ENCODE peak calls at places on chromosomes 12 and 14, in four cellular contexts. X, J, P and A are unnamed samples.

GRCh38 chr12:53476769-53477209 is 22.5 kb downstream of the MAP3K12 start:
- DNase-seq in X (no peak), J (no peak), P (no peak), A (no peak)

GRCh38 chr12:122097641-122098364 is 19.2 kb downstream of the MLXIP start:
- DNase-seq in X (peak), J (no peak), P (peak), A (no peak)

GRCh38 chr12:30047499-30048262 is 263.9 kb upstream of the TMTC1 start:
- DNase-seq in X (no peak), J (no peak), P (no peak), A (peak)

GRCh38 chr12:107134558-107134957 is 41.2 kb upstream of the CRY1 start:
- DNase-seq in X (no peak), J (no peak), P (peak), A (no peak)

GRCh38 chr14:24343795-24344660 is 4.2 kb upstream of the RIPK3 start:
- DNase-seq in X (no peak), J (no peak), P (no peak), A (no peak)

GRCh38 chr12:58812229-58812628 is 108.1 kb downstream of the LRIG3 start:
- DNase-seq in X (no peak), J (no peak), P (peak), A (no peak)

GRCh38 chr14:74988131-74988530 is 14.6 kb upstream of the EIF2B2 start:
- DNase-seq in X (no peak), J (no peak), P (no peak), A (peak)

GRCh38 chr14:68027276-68027675 is 207.7 kb downstream of the RAD51B start:
- DNase-seq in X (no peak), J (no peak), P (no peak), A (peak)

GRCh38 chr14:74975059-74975810 is 19.8 kb upstream of the PGF start:
- DNase-seq in X (peak), J (no peak), P (peak), A (no peak)

GRCh38 chr12:124734224-124734788 is 129.4 kb downstream of the SCARB1 start:
- DNase-seq in X (peak), J (no peak), P (peak), A (no peak)

GRCh38 chr14:35331605-35332516 is 39.7 kb downstream of the PSMA6 start:
- DNase-seq in X (no peak), J (no peak), P (peak), A (peak)

GRCh38 chr12:116701432-116701831 is 36.4 kb downstream of the SPRING1 start:
- DNase-seq in X (no peak), J (no peak), P (no peak), A (no peak)

GRCh38 chr12:128365831-128366231 is 98.9 kb downstream of the TMEM132C start:
- DNase-seq in X (no peak), J (peak), P (peak), A (no peak)

GRCh38 chr14:23148596-23149249 is 29.7 kb upstream of the CEBPE start:
- DNase-seq in X (no peak), J (no peak), P (no peak), A (no peak)

GRCh38 chr12:49212572-49212971 is 23.7 kb upstream of the TUBA1A start:
- DNase-seq in X (no peak), J (no peak), P (no peak), A (no peak)

GRCh38 chr12:92496790-92497189 is 206.0 kb upstream of the PLEKHG7 start:
- DNase-seq in X (no peak), J (no peak), P (no peak), A (no peak)

GRCh38 chr14:91292476-91292875 is 48.0 kb upstream of the GPR68 start:
- DNase-seq in X (no peak), J (no peak), P (no peak), A (no peak)

GRCh38 chr12:122721057-122721545 is 4.5 kb upstream of the HCAR3 start:
- DNase-seq in X (no peak), J (no peak), P (no peak), A (peak)

GRCh38 chr12:42144174-42144423 is 575 bp downstream of the GXYLT1 start:
- DNase-seq in X (no peak), J (peak), P (peak), A (no peak)

GRCh38 chr14:80955434-80955939 is at the start of gene TSHR:
- DNase-seq in X (no peak), J (no peak), P (no peak), A (no peak)

GRCh38 chr12:93434305-93434704 is 7.4 kb downstream of the UBE2N start:
- DNase-seq in X (no peak), J (no peak), P (no peak), A (no peak)

GRCh38 chr14:76975865-76976622 is 52.5 kb downstream of the IRF2BPL start:
- DNase-seq in X (no peak), J (no peak), P (no peak), A (no peak)

GRCh38 chr12:50104614-50105366 is 982 bp downstream of the GPD1 start:
- DNase-seq in X (peak), J (no peak), P (no peak), A (no peak)

GRCh38 chr12:104485651-104486341 is 29.0 kb downstream of the CHST11 start:
- DNase-seq in X (no peak), J (no peak), P (no peak), A (no peak)

GRCh38 chr12:6047249-6048227 is 76.9 kb downstream of the VWF start:
- DNase-seq in X (no peak), J (no peak), P (no peak), A (peak)

GRCh38 chr12:86914716-86915115 is 658.5 kb upstream of the MGAT4C start:
- DNase-seq in X (no peak), J (peak), P (no peak), A (peak)

GRCh38 chr14:102408729-102409128 is 46.0 kb downstream of the TECPR2 start:
- DNase-seq in X (peak), J (no peak), P (no peak), A (no peak)

GRCh38 chr14:79074501-79074900 is 904.3 kb downstream of the NRXN3 start:
- DNase-seq in X (no peak), J (no peak), P (no peak), A (no peak)

GRCh38 chr12:76781321-76781720 is 17.4 kb downstream of the ZDHHC17 start:
- DNase-seq in X (no peak), J (no peak), P (no peak), A (no peak)

GRCh38 chr14:102902523-102903247 is 19.8 kb upstream of the AMN start:
- DNase-seq in X (no peak), J (no peak), P (no peak), A (no peak)

GRCh38 chr14:75875958-75876357 is 105.8 kb downstream of the TGFB3 start:
- DNase-seq in X (no peak), J (no peak), P (no peak), A (no peak)

GRCh38 chr14:100824156-100824555 is 1.8 kb upstream of the MEG3 start:
- DNase-seq in X (peak), J (no peak), P (peak), A (peak)

GRCh38 chr14:69299286-69300035 is 39.5 kb downstream of the GALNT16 start:
- DNase-seq in X (no peak), J (no peak), P (no peak), A (no peak)
- TF ChIP-seq CTCF in X (no peak), J (no peak), P (no peak), A (peak)

DNA sequence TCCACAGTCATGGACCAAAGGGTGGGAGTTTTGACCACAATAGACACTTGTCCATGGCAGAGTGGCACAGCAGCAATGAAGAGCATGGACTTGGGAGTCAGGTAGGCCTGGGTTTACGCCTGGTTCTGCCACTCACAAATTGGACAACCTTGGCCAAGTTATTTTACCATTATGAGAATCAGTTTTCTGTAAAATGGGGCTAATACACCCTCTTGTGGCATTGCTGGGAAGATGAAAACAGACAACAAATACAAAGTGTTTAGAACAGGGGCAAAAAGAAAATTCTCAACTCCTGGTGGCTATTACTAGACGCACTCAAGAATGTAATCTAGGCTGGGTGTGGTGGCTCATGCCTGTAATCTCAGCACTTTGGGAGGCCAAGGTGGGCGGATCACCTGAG is 2.6 kb downstream of the C12orf43 start:
- DNase-seq in X (no peak), J (no peak), P (no peak), A (no peak)
- TF ChIP-seq CTCF in X (no peak), J (peak), P (no peak), A (no peak)

GRCh38 chr14:41824441-41824840 is 217.8 kb downstream of the LRFN5 start:
- DNase-seq in X (no peak), J (no peak), P (no peak), A (no peak)
- TF ChIP-seq CTCF in X (no peak), J (peak), P (no peak), A (peak)

DNA sequence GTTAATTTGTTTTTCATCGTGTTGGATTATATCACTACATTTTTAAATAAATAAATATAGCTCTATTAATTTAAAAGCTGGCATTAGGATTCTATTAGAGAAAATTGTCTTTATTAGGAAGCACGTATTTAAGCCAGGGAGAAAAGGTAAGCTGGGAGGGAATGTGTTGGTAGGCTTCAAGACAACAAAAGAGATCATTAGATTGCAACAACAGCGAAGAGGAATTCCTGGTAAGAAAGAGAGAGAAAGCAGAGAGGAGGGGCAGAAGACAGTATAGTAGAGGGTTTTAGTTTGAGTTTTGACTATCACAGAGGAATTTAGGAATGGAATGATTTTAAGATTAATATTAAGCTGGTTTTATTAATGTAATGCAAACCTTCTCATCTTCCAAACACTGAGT is 613.6 kb upstream of the USP15 start:
- DNase-seq in X (no peak), J (no peak), P (no peak), A (no peak)
- TF ChIP-seq CTCF in X (no peak), J (no peak), P (no peak), A (no peak)

DNA sequence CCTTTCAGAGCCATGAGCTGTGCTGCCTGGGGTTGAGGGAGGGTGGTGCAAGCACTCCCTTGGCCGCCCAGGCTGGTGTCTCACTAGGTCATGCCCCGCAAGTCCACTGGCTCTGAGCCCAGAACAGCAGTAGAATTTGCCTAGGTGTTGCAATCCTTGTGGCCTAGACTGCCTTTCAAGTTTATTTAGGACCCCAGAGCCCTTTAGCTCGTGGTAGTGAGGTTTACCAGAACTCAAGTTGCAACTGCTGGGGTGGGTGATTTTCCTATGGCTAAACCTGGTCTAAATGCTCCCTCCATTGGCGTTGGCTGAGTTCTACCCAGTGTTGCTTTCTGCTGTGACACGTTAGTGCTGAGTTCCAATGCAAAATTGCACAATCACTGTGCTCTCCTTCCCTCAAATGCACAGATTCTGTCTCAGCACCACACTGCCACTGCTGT is 287.2 kb downstream of the BCAT1 start:
- DNase-seq in X (peak), J (no peak), P (peak), A (peak)
- TF ChIP-seq CTCF in X (no peak), J (no peak), P (no peak), A (peak)

DNA sequence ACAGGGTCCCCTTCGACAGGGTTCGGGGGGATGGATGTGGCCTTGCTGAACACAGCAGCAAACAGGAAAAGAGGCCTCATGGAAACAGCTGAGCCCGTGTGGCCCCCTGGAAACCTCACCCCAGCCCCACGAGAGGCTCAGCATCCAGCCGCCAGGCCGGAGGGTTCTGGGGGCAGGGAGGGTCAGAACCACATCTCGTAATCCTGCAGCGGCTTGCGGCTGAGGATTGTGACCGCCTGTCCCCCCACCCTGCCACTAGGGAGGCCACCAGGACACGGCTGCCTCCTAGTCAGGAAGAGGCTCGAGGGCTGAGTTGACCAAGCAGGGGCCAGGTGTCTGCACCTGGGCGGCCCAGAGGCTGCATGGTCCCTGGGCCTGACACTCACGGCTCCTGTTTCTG is 20.5 kb downstream of the LRCOL1 start:
- DNase-seq in X (no peak), J (no peak), P (no peak), A (no peak)
- TF ChIP-seq CTCF in X (no peak), J (no peak), P (no peak), A (no peak)